ENCODE peak calls at places on chromosomes 1 and 21, in four cellular contexts. W is sciatic nerve, O is GM03348, L is NCI-H345. X is an unnamed sample.

GRCh38 chr1:223820976-223821375 is 24.8 kb downstream of the TP53BP2 start:
- DNase-seq in W (no peak), O (no peak), L (no peak), X (no peak)

GRCh38 chr21:44285547-44285992 is at the start of gene AIRE:
- DNase-seq in W (peak; percentile 52), O (peak; percentile 62), L (no peak), X (no peak)

GRCh38 chr1:117051224-117052064 is 8.7 kb upstream of the TTF2 start:
- DNase-seq in W (no peak), O (peak; percentile 11), L (no peak), X (no peak)

GRCh38 chr1:154809436-154810413 is 60.4 kb downstream of the KCNN3 start:
- DNase-seq in W (no peak), O (peak; percentile 77), L (no peak), X (no peak)

GRCh38 chr1:235697517-235697916 is 47.9 kb upstream of the GNG4 start:
- DNase-seq in W (no peak), O (no peak), L (no peak), X (no peak)

GRCh38 chr1:31689394-31689793 is 14.4 kb downstream of the COL16A1 start:
- DNase-seq in W (no peak), O (no peak), L (no peak), X (no peak)

GRCh38 chr1:2230781-2231666 is 2.9 kb downstream of the SKI start:
- DNase-seq in W (no peak), O (peak; percentile 21), L (no peak), X (no peak)

GRCh38 chr1:165114022-165114888 is 242.3 kb downstream of the LMX1A start:
- DNase-seq in W (no peak), O (peak; percentile 60), L (peak; percentile 77), X (peak; percentile 67)

GRCh38 chr21:21210552-21210951 is 212.3 kb downstream of the NCAM2 start:
- DNase-seq in W (no peak), O (no peak), L (no peak), X (no peak)

GRCh38 chr1:109399326-109399957 is 1.7 kb upstream of the SORT1 start:
- DNase-seq in W (no peak), O (peak; percentile 49), L (peak; percentile 80), X (peak; percentile 51)

GRCh38 chr1:102970496-102971078 is 137.7 kb downstream of the COL11A1 start:
- DNase-seq in W (no peak), O (peak; percentile 57), L (peak; percentile 73), X (peak; percentile 59)

GRCh38 chr1:190172636-190173410 is 304.8 kb downstream of the BRINP3 start:
- DNase-seq in W (no peak), O (no peak), L (no peak), X (no peak)

GRCh38 chr1:198672124-198672523 is 33.3 kb downstream of the PTPRC start:
- DNase-seq in W (no peak), O (peak; percentile 65), L (no peak), X (no peak)

GRCh38 chr1:2231667-2232254 is 3.6 kb downstream of the SKI start:
- DNase-seq in W (peak; percentile 93), O (peak; percentile 91), L (no peak), X (no peak)

GRCh38 chr1:97243973-97244560 is 522.5 kb downstream of the PTBP2 start:
- DNase-seq in W (no peak), O (peak; percentile 4), L (no peak), X (no peak)

GRCh38 chr21:45970674-45971486 is 10.7 kb upstream of the COL6A1 start:
- DNase-seq in W (peak; percentile 86), O (peak; percentile 88), L (peak; percentile 39), X (peak; percentile 25)

GRCh38 chr1:205843031-205843859 is 6.7 kb downstream of the PM20D1 start:
- DNase-seq in W (no peak), O (no peak), L (no peak), X (no peak)

GRCh38 chr1:79353224-79353623 is 346.7 kb upstream of the ADGRL4 start:
- DNase-seq in W (no peak), O (peak; percentile 22), L (no peak), X (no peak)

GRCh38 chr1:223417444-223417843 is 24.2 kb downstream of the CCDC185 start:
- DNase-seq in W (no peak), O (no peak), L (no peak), X (no peak)

GRCh38 chr1:17624540-17625256 is 85.2 kb downstream of the ARHGEF10L start:
- DNase-seq in W (no peak), O (peak; percentile 84), L (peak; percentile 8), X (no peak)